ENCODE peak calls at places on chromosome 5, in seven cellular contexts. G is NCI-H2171 treated with DMSO at 0.1 percent for 48 hours; Z is posterior cingulate gyrus; X is activated gamma-delta T cell treated with anti-CD3 and anti-CD28 coated beads, Interleukin-2, amount 50 U/mL, for 16 hours; O is nucleus accumbens; S is H7; P is BJ. D is an unnamed sample.

GRCh38 chr5:93580387-93581100 is 475 bp downstream of the NR2F1-AS1 start:
- DNase-seq in X (no peak), P (no peak), S (peak), Z (no peak), G (no peak), O (no peak), D (no peak)

GRCh38 chr5:53994148-53994547 is 316.2 kb downstream of the ARL15 start:
- DNase-seq in Z (no peak), X (no peak), O (no peak), S (no peak), P (peak), G (no peak), D (no peak)

GRCh38 chr5:96297290-96297689 is 135.8 kb downstream of the PCSK1 start:
- DNase-seq in O (no peak), Z (peak), S (no peak), G (no peak), P (peak), X (no peak), D (no peak)

GRCh38 chr5:149203896-149204544 is 62.7 kb downstream of the ABLIM3 start:
- DNase-seq in X (no peak), Z (no peak), O (no peak), G (no peak), P (no peak), S (no peak), D (no peak)

GRCh38 chr5:72266862-72267261 is 53.2 kb downstream of the MRPS27 start:
- DNase-seq in S (no peak), Z (no peak), O (no peak), P (no peak), G (no peak), X (no peak), D (no peak)

GRCh38 chr5:175410926-175411325 is 33.1 kb downstream of the DRD1 start:
- DNase-seq in S (no peak), P (no peak), Z (no peak), G (no peak), O (no peak), X (no peak), D (no peak)

GRCh38 chr5:143494162-143494561 is 90.7 kb upstream of the NR3C1 start:
- DNase-seq in X (no peak), G (peak), S (no peak), O (no peak), P (peak), Z (no peak), D (no peak)

GRCh38 chr5:74272019-74272775 is 368.3 kb downstream of the ENC1 start:
- DNase-seq in S (no peak), G (no peak), X (no peak), Z (no peak), O (no peak), P (no peak), D (peak)

GRCh38 chr5:143233020-143233419 is 170.5 kb downstream of the NR3C1 start:
- DNase-seq in S (no peak), Z (no peak), O (no peak), G (no peak), P (no peak), X (no peak), D (no peak)

GRCh38 chr5:92320446-92320845 is 937.3 kb upstream of the ARRDC3 start:
- DNase-seq in G (no peak), S (no peak), O (no peak), Z (no peak), X (no peak), P (no peak), D (no peak)

GRCh38 chr5:164319161-164319560 is 813.7 kb downstream of the MAT2B start:
- DNase-seq in P (no peak), G (no peak), S (no peak), Z (no peak), O (no peak), X (no peak), D (no peak)

GRCh38 chr5:93577807-93578178 is 3.2 kb downstream of the NR2F1-AS1 start:
- DNase-seq in Z (no peak), O (no peak), G (no peak), S (no peak), P (no peak), X (no peak), D (no peak)

GRCh38 chr5:67809589-67809988 is 406.0 kb upstream of the PIK3R1 start:
- DNase-seq in G (peak), X (no peak), O (no peak), Z (no peak), P (no peak), S (no peak), D (no peak)

D was measured in COLO829.